ENCODE peak calls at places on chromosomes 12 and 14, in four cellular contexts. L, B, I and H are unnamed samples.

GRCh38 chr12:106106892-106107291 is 31.9 kb downstream of the NUAK1 start:
- DNase-seq in L (no peak), B (no peak), I (no peak), H (no peak)

GRCh38 chr12:124971603-124972002 is 17.3 kb downstream of the DHX37 start:
- DNase-seq in I (no peak), B (no peak), L (no peak), H (no peak)

GRCh38 chr14:65832431-65833253 is 420.1 kb downstream of the FUT8 start:
- DNase-seq in B (no peak), L (no peak), I (no peak), H (no peak)

GRCh38 chr12:132365226-132365625 is 35.8 kb upstream of the GALNT9 start:
- DNase-seq in L (no peak), I (no peak), B (no peak), H (peak)

GRCh38 chr14:85300119-85300518 is 229.8 kb upstream of the FLRT2 start:
- DNase-seq in L (no peak), B (no peak), I (no peak), H (no peak)

GRCh38 chr14:76203086-76204001 is 51.6 kb downstream of the GPATCH2L start:
- DNase-seq in I (no peak), B (no peak), L (no peak), H (peak)

GRCh38 chr12:68240079-68240478 is 13.3 kb downstream of the IL22 start:
- DNase-seq in I (no peak), L (no peak), B (no peak), H (no peak)

GRCh38 chr12:105077435-105077834 is 6.8 kb downstream of the ALDH1L2 start:
- DNase-seq in B (no peak), L (no peak), I (no peak), H (no peak)

GRCh38 chr14:95943699-95944098 is 67.1 kb downstream of the TUNAR start:
- DNase-seq in I (no peak), B (no peak), L (no peak), H (no peak)

GRCh38 chr12:43676183-43676813 is 82.3 kb downstream of the PUS7L start:
- DNase-seq in I (no peak), L (no peak), B (no peak), H (no peak)

GRCh38 chr12:10891937-10892336 is 7.9 kb upstream of the PRH1 start:
- DNase-seq in B (no peak), I (no peak), L (no peak), H (no peak)

GRCh38 chr12:119258149-119258548 is 76.4 kb upstream of the CCDC60 start:
- DNase-seq in B (no peak), I (no peak), L (no peak), H (no peak)

GRCh38 chr12:76006028-76006916 is 25.3 kb downstream of the PHLDA1 start:
- DNase-seq in L (no peak), B (no peak), I (no peak), H (no peak)

GRCh38 chr12:80714055-80714454 is 2.7 kb upstream of the MYF5 start:
- DNase-seq in I (no peak), B (no peak), L (no peak), H (no peak)

GRCh38 chr14:74579447-74580274 is 32.4 kb downstream of the LTBP2 start:
- DNase-seq in I (no peak), B (no peak), L (peak), H (peak)

GRCh38 chr12:104352106-104352713 is 48.7 kb downstream of the EID3 start:
- DNase-seq in I (no peak), L (no peak), B (no peak), H (no peak)

GRCh38 chr14:95432152-95433093 is 84.0 kb downstream of the SYNE3 start:
- DNase-seq in B (no peak), I (no peak), L (peak), H (peak)

GRCh38 chr12:100755186-100755585 is 39.4 kb upstream of the ANO4 start:
- DNase-seq in I (no peak), L (no peak), B (no peak), H (no peak)

GRCh38 chr12:123401753-123402683 is 18.1 kb downstream of the KMT5A start:
- DNase-seq in I (no peak), B (no peak), L (no peak), H (no peak)

GRCh38 chr12:645563-646071 is 17.6 kb downstream of the NINJ2 start:
- DNase-seq in B (no peak), I (no peak), L (no peak), H (no peak)

GRCh38 chr12:104582739-104583138 is 126.0 kb downstream of the CHST11 start:
- DNase-seq in L (no peak), I (no peak), B (no peak), H (no peak)

GRCh38 chr12:69442894-69443293 is 27.3 kb upstream of the FRS2 start:
- DNase-seq in L (no peak), I (no peak), B (no peak), H (no peak)

GRCh38 chr14:102525213-102526143 is 15.9 kb upstream of the ANKRD9 start:
- DNase-seq in B (no peak), I (peak), L (peak), H (no peak)

GRCh38 chr14:37721976-37722659 is 126.7 kb downstream of the TTC6 start:
- DNase-seq in L (no peak), I (no peak), B (no peak), H (no peak)

GRCh38 chr14:55359307-55359706 is 52.3 kb downstream of the ATG14 start:
- DNase-seq in L (no peak), B (no peak), I (no peak), H (no peak)

GRCh38 chr14:81392976-81393643 is 7.0 kb downstream of the STON2 start:
- DNase-seq in L (no peak), I (no peak), B (no peak), H (no peak)

GRCh38 chr12:807041-807717 is 54.8 kb downstream of the WNK1 start:
- DNase-seq in B (no peak), I (no peak), L (no peak), H (no peak)

GRCh38 chr12:92537235-92537960 is 165.4 kb upstream of the PLEKHG7 start:
- DNase-seq in L (no peak), I (no peak), B (no peak), H (no peak)

GRCh38 chr14:59919582-59920377 is at the start of gene LRRC9:
- DNase-seq in I (peak), L (peak), B (peak), H (peak)

GRCh38 chr12:9163392-9163791 is 44.8 kb downstream of the PZP start:
- DNase-seq in I (no peak), B (no peak), L (no peak), H (no peak)

GRCh38 chr12:98587084-98587483 is 6.4 kb upstream of the SLC25A3 start:
- DNase-seq in L (no peak), I (no peak), B (no peak), H (no peak)

GRCh38 chr12:46692606-46693005 is 133.2 kb downstream of the SLC38A4 start:
- DNase-seq in B (no peak), L (no peak), I (no peak), H (no peak)

GRCh38 chr14:67221248-67221981 is 19.8 kb upstream of the PALS1 start:
- DNase-seq in I (no peak), B (no peak), L (no peak), H (no peak)

GRCh38 chr12:53067074-53067992 is 11.9 kb downstream of the SPRYD3 start:
- DNase-seq in B (no peak), I (no peak), L (no peak), H (no peak)

GRCh38 chr12:21296751-21297406 is 37.8 kb downstream of the SLCO1A2 start:
- DNase-seq in L (no peak), I (no peak), B (no peak), H (no peak)

GRCh38 chr14:22112004-22112403 is 438.4 kb upstream of the OR4E1 start:
- DNase-seq in L (no peak), I (peak), B (no peak), H (no peak)

GRCh38 chr12:92431146-92431545 is 271.6 kb upstream of the PLEKHG7 start:
- DNase-seq in I (no peak), L (peak), B (no peak), H (no peak)

GRCh38 chr14:39857656-39858055 is 425.4 kb upstream of the FBXO33 start:
- DNase-seq in I (no peak), B (no peak), L (no peak), H (no peak)

GRCh38 chr14:39859314-39859713 is 427.1 kb upstream of the FBXO33 start:
- DNase-seq in I (no peak), L (no peak), B (no peak), H (no peak)

DNA sequence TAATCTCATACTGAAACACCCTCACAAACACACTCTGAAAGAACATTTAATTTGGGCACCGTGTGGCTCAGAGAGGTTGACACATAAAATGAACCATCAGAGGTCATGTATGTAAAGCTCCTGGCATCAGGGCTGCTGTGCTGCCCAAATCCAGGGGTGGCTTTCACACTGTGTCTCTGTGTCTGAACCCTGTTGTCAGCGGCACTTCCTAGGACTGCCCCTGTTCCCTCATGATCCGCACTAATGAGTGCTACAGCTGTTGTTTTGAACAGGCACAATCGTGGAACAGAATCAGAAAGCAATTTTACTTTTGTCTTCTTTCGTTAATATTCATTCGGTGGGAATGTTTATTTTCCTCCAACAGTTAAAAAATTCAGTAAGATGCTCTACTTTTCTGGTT is 428.6 kb upstream of the FBXO33 start:
- DNase-seq in I (no peak), B (no peak), L (no peak), H (no peak)
- H3K4me3 ChIP-seq in I (no peak), B (no peak), L (no peak), H (no peak)

DNA sequence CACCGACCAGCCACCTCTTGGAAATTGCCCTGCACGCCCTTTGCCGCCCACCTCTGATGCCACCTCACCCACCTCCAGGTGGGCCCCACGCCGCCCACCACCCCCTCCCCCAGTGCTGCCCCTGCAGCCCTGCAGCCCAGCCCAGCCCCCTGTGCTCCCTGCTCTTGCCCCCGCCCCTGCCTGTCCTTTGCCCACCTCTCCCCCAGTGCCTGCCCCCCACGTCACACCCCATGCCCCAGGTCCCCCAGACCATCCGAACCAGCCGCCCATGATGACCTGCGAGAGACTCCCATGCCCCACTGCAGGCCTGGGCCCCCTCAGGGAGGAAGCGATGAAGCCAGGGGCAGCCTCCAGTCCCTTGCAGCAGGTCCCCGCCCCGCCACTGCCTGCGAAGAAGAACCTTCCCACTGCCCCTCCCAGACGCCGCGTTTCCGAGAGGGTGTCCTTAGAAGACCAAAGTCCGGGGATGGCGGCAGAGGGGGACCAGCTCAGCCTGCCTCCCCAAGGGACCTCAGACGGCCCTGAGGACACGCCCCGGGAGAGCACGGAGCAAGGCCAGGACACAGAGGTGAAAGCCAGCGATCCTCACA is 96.5 kb downstream of the LGMN start:
- DNase-seq in B (peak), L (peak), I (peak), H (peak)
- H3K4me3 ChIP-seq in B (peak), L (peak), I (peak), H (no peak)

GRCh38 chr14:50035214-50035613 is 81.2 kb downstream of the VCPKMT start:
- DNase-seq in I (no peak), B (no peak), L (no peak), H (no peak)

GRCh38 chr14:50036211-50036610 is 80.2 kb downstream of the VCPKMT start:
- DNase-seq in L (no peak), B (no peak), I (no peak), H (no peak)

GRCh38 chr14:50037837-50038236 is 78.5 kb downstream of the VCPKMT start:
- DNase-seq in L (no peak), B (peak), I (no peak), H (no peak)

GRCh38 chr14:50037240-50037639 is 79.1 kb downstream of the VCPKMT start:
- DNase-seq in I (no peak), B (no peak), L (no peak), H (no peak)

DNA sequence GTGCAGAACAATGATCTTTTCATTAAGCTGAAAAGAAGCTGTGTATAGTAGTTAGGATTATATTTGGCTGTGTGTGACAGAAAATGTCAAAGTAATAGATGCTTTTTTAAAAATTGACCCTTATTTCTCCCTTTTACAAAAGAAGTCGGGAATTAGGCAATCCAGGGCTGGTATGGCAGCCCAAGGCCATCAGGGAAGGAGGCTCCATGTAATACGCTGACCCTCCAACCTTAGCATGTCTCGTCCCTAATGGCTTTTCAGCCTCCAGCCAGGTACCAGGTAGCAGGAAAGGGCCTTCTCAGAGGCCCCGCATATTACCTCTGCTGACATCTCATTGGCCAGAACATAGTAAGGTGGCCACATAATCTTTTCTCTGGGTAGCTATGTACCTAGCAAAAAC is 79.7 kb downstream of the VCPKMT start:
- DNase-seq in I (no peak), B (no peak), L (no peak), H (no peak)
- H3K4me3 ChIP-seq in I (no peak), B (no peak), L (no peak), H (no peak)

GRCh38 chr14:100900837-100901390 is 2.6 kb downstream of the RTL1 start:
- DNase-seq in I (no peak), B (peak), L (peak), H (peak)
- H3K4me3 ChIP-seq in I (no peak), B (no peak), L (no peak), H (no peak)

DNA sequence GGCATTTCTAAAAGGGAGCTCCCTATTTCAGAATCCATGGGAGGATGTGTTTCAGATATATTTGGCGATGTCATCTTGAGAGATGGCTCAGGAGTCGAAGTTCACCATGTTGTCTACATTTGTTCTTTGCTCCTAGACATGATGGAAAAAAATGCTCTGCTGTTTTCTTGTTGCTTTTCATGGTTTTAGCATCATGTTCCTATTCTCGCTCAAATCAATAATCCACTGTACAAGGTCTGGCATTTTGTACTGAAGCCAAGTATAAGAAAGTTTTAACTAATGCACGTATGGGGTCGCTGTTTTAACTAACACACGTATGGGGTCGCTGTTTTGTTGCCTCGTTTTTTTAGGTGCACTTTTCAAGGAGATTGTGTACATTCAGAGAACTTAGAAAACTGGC is 60.9 kb downstream of the PLXNC1 start:
- DNase-seq in B (no peak), L (no peak), I (no peak), H (no peak)
- H3K4me3 ChIP-seq in B (no peak), L (no peak), I (no peak), H (no peak)